ENCODE peak calls at places on chromosomes 12 and 14, in six cellular contexts. D is glomerular endothelial cell, Z is breast epithelium, A is left lung, W is erythroblast, G is NCI-H510A. Y is an unnamed sample.

GRCh38 chr14:62015945-62016344 is 253.7 kb downstream of the SNAPC1 start:
- DNase-seq in A (no peak), D (no peak), W (no peak), Z (no peak), G (peak), Y (no peak)

GRCh38 chr12:123094349-123095073 is 56.4 kb downstream of the PITPNM2 start:
- DNase-seq in G (no peak), A (no peak), Z (peak), D (no peak), W (no peak), Y (no peak)

GRCh38 chr12:32270818-32271710 is 128.3 kb upstream of the FGD4 start:
- DNase-seq in G (no peak), A (no peak), Z (no peak), D (peak), W (no peak), Y (no peak)

GRCh38 chr12:99767809-99768208 is 120.3 kb downstream of the GARIN6 start:
- DNase-seq in A (no peak), D (no peak), G (no peak), Z (no peak), W (peak), Y (no peak)

GRCh38 chr14:87992349-87992719 is 648 bp downstream of the GALC start:
- DNase-seq in D (no peak), Z (no peak), G (no peak), A (peak), W (no peak), Y (no peak)

GRCh38 chr12:46357438-46358324 is 14.9 kb downstream of the SLC38A2 start:
- DNase-seq in A (no peak), W (peak), D (peak), Z (no peak), G (no peak), Y (no peak)

GRCh38 chr14:40656301-40656700 is 950.4 kb upstream of the LRFN5 start:
- DNase-seq in A (no peak), G (no peak), D (no peak), Z (no peak), W (no peak), Y (no peak)

GRCh38 chr12:52615208-52615868 is 3.0 kb downstream of the KRT73 start:
- DNase-seq in Z (no peak), G (no peak), D (no peak), W (no peak), A (no peak), Y (no peak)

GRCh38 chr12:64082866-64083268 is 139.2 kb downstream of the KICS2 start:
- DNase-seq in G (peak), D (no peak), A (no peak), Z (no peak), W (no peak), Y (no peak)

GRCh38 chr14:87492556-87492955 is 500.4 kb downstream of the GALC start:
- DNase-seq in A (no peak), G (no peak), Z (no peak), D (no peak), W (no peak), Y (no peak)

GRCh38 chr12:105204916-105205315 is 31.1 kb downstream of the APPL2 start:
- DNase-seq in A (no peak), Z (no peak), W (no peak), D (no peak), G (no peak), Y (no peak)

GRCh38 chr14:92659765-92660561 is 88.5 kb downstream of the LGMN start:
- DNase-seq in A (peak), D (no peak), Z (peak), G (no peak), W (no peak), Y (no peak)

GRCh38 chr12:52164624-52165023 is 27.2 kb downstream of the KRT80 start:
- DNase-seq in G (no peak), Z (no peak), W (no peak), D (no peak), A (no peak), Y (no peak)

GRCh38 chr12:65566776-65567175 is 257.5 kb upstream of the HMGA2 start:
- DNase-seq in A (no peak), D (no peak), Z (no peak), W (no peak), G (no peak), Y (no peak)

GRCh38 chr12:121894633-121895032 is 6.0 kb downstream of the PSMD9 start:
- DNase-seq in Z (no peak), G (no peak), W (peak), D (no peak), A (no peak), Y (no peak)

GRCh38 chr12:20486233-20486632 is 117.9 kb downstream of the PDE3A start:
- DNase-seq in Z (no peak), D (no peak), G (no peak), A (no peak), W (no peak), Y (no peak)

GRCh38 chr12:48043771-48044170 is 39.5 kb upstream of the COL2A1 start:
- DNase-seq in W (no peak), Z (no peak), G (no peak), D (no peak), A (no peak), Y (no peak)

GRCh38 chr12:112839386-112839972 is 47.9 kb downstream of the RPH3A start:
- DNase-seq in G (no peak), Z (no peak), W (no peak), A (no peak), D (peak), Y (no peak)

GRCh38 chr12:53327435-53328042 is 6.1 kb upstream of the AAAS start:
- DNase-seq in G (no peak), Z (no peak), A (no peak), W (peak), D (no peak), Y (no peak)

GRCh38 chr12:117518594-117519270 is 157.3 kb upstream of the NOS1 start:
- DNase-seq in D (no peak), Z (peak), W (no peak), A (peak), G (no peak), Y (no peak)

GRCh38 chr12:34397591-34398365 is 375.5 kb downstream of the ALG10 start:
- DNase-seq in D (no peak), A (peak), Z (no peak), W (no peak), G (no peak), Y (no peak)

GRCh38 chr12:42143401-42144173 is 1.1 kb downstream of the GXYLT1 start:
- DNase-seq in D (no peak), A (no peak), G (no peak), W (peak), Z (no peak), Y (no peak)

GRCh38 chr14:76101980-76102379 is 49.7 kb upstream of the GPATCH2L start:
- DNase-seq in Z (no peak), D (no peak), W (no peak), G (no peak), A (no peak), Y (no peak)

GRCh38 chr14:90005939-90006530 is 50.3 kb downstream of the TDP1 start:
- DNase-seq in G (no peak), W (peak), A (no peak), Z (no peak), D (no peak), Y (no peak)

GRCh38 chr14:76456200-76456599 is 80.3 kb downstream of the ESRRB start:
- DNase-seq in D (peak), Z (no peak), G (no peak), A (no peak), W (peak), Y (peak)

GRCh38 chr12:75721231-75721641 is 209.8 kb upstream of the KRR1 start:
- DNase-seq in A (no peak), Z (no peak), G (no peak), D (no peak), W (no peak), Y (no peak)

GRCh38 chr12:46585854-46586621 is 213.5 kb upstream of the SLC38A2 start:
- DNase-seq in D (peak), W (no peak), A (peak), G (peak), Z (no peak), Y (no peak)

GRCh38 chr12:122167328-122167925 is 6.6 kb downstream of the IL31 start:
- DNase-seq in W (no peak), Z (no peak), A (no peak), D (peak), G (no peak), Y (no peak)

GRCh38 chr12:63894132-63894531 is 49.6 kb downstream of the SRGAP1 start:
- DNase-seq in Z (no peak), A (no peak), G (no peak), D (no peak), W (no peak), Y (no peak)

GRCh38 chr14:72863216-72864006 is 30.5 kb downstream of the DPF3 start:
- DNase-seq in A (no peak), G (no peak), W (no peak), Z (no peak), D (no peak), Y (no peak)

GRCh38 chr12:89731614-89732013 is 23.0 kb upstream of the ATP2B1 start:
- DNase-seq in Z (no peak), D (no peak), G (no peak), A (no peak), W (peak), Y (no peak)

GRCh38 chr14:104245723-104246122 is 107.3 kb downstream of the KIF26A start:
- DNase-seq in W (no peak), A (no peak), Z (no peak), D (no peak), G (no peak), Y (no peak)

GRCh38 chr12:52191841-52192791 is at the start of gene KRT80:
- DNase-seq in W (peak), Z (peak), D (peak), G (peak), A (peak), Y (no peak)

GRCh38 chr12:34347367-34347766 is 325.1 kb downstream of the ALG10 start:
- DNase-seq in D (no peak), A (no peak), W (no peak), G (no peak), Z (no peak), Y (no peak)

Y was measured in GM19239.